ENCODE peak calls at places on chromosome 20, in seven cellular contexts. R is non-pigmented ciliary epithelial cell; H is naive thymus-derived CD8-positive, alpha-beta T cell; M is AML-193; J is ACHN; F is skeletal muscle cell; E is T1000. B is an unnamed sample.

GRCh38 chr20:1718604-1719384 is 61.2 kb upstream of the SIRPG start:
- DNase-seq in H (no peak), E (peak), F (peak), M (no peak), R (no peak), J (peak), B (no peak)

GRCh38 chr20:35312348-35312747 is 20.1 kb upstream of the FAM83C start:
- DNase-seq in R (peak), F (peak), J (peak), H (no peak), M (no peak), E (peak), B (no peak)

GRCh38 chr20:51122931-51123658 is 100.2 kb upstream of the KCNG1 start:
- DNase-seq in J (no peak), F (no peak), M (no peak), E (no peak), H (no peak), R (no peak), B (no peak)

GRCh38 chr20:23568320-23569011 is at the start of gene CST9L:
- DNase-seq in H (no peak), F (no peak), J (no peak), M (no peak), E (no peak), R (no peak), B (no peak)

GRCh38 chr20:59746155-59746554 is 141.8 kb downstream of the PHACTR3 start:
- DNase-seq in H (no peak), R (no peak), E (no peak), F (no peak), M (no peak), J (no peak), B (no peak)

GRCh38 chr20:61487346-61488022 is 235.4 kb downstream of the CDH4 start:
- DNase-seq in F (no peak), J (no peak), H (no peak), R (no peak), E (no peak), M (no peak), B (no peak)

GRCh38 chr20:17612287-17612974 is 42.6 kb downstream of the DSTN start:
- DNase-seq in E (no peak), R (peak), F (peak), H (peak), M (no peak), J (no peak), B (peak)

GRCh38 chr20:47293524-47294157 is 62.9 kb downstream of the ZMYND8 start:
- DNase-seq in F (no peak), E (no peak), J (no peak), M (no peak), R (no peak), H (no peak), B (no peak)

GRCh38 chr20:40090236-40090635 is 598.8 kb downstream of the MAFB start:
- DNase-seq in H (no peak), F (no peak), R (no peak), J (no peak), M (no peak), E (no peak), B (no peak)

GRCh38 chr20:50415516-50416268 is 94.5 kb upstream of the PTPN1 start:
- DNase-seq in H (no peak), M (no peak), E (peak), R (peak), J (no peak), F (peak), B (no peak)